ENCODE peak calls at places on chromosome 1, in six cellular contexts. M, F, Q, T, S and J are unnamed samples. For H3K4me1, the result is how much of the 10 kb centered on the place peaks cover.

GRCh38 chr1:241451981-241452380 is 67.6 kb downstream of the FH start:
- DNase-seq in T (no peak), F (no peak), S (no peak), Q (no peak), M (no peak), J (no peak)

GRCh38 chr1:182764029-182764768 is 25.4 kb upstream of the NPL start:
- DNase-seq in T (no peak), Q (no peak), F (no peak), M (no peak), S (no peak), J (no peak)

GRCh38 chr1:47147047-47147785 is 10.0 kb downstream of the CYP4A22 start:
- DNase-seq in F (no peak), M (no peak), T (no peak), Q (peak), S (no peak), J (no peak)

GRCh38 chr1:210233216-210233494 is 559 bp downstream of the SERTAD4 start:
- DNase-seq in F (peak), T (peak), Q (peak), S (no peak), M (no peak), J (no peak)

GRCh38 chr1:183841950-183842816 is 37.3 kb downstream of the RGL1 start:
- DNase-seq in Q (peak), M (no peak), S (no peak), T (no peak), F (peak), J (peak)

GRCh38 chr1:201610806-201611205 is 71.9 kb downstream of the NAV1 start:
- DNase-seq in S (no peak), F (no peak), Q (no peak), M (no peak), T (no peak), J (no peak)

GRCh38 chr1:167713330-167714081 is 8.3 kb upstream of the MPZL1 start:
- DNase-seq in M (peak), S (no peak), Q (peak), F (no peak), T (peak), J (no peak)

GRCh38 chr1:244730153-244730933 is 77.4 kb downstream of the DESI2 start:
- DNase-seq in M (peak), S (no peak), T (peak), Q (peak), F (peak), J (peak)

GRCh38 chr1:10658396-10659066 is 137.9 kb downstream of the CASZ1 start:
- DNase-seq in M (no peak), S (no peak), Q (no peak), T (no peak), F (no peak), J (no peak)

GRCh38 chr1:41366428-41367101 is 5.3 kb downstream of the FOXO6 start:
- DNase-seq in T (peak), S (no peak), Q (peak), M (peak), F (no peak), J (peak)

GRCh38 chr1:11729498-11730428 is 6.2 kb upstream of the AGTRAP start:
- DNase-seq in F (no peak), Q (no peak), S (no peak), M (no peak), T (peak), J (no peak)

GRCh38 chr1:97571760-97572159 is 349.1 kb downstream of the DPYD start:
- DNase-seq in S (no peak), Q (no peak), T (no peak), F (no peak), M (no peak), J (no peak)

GRCh38 chr1:59730759-59731478 is 83.8 kb upstream of the HOOK1 start:
- DNase-seq in M (peak), F (peak), S (peak), T (peak), Q (no peak), J (peak)

GRCh38 chr1:150619576-150620509 is 9.6 kb downstream of the ENSA start:
- DNase-seq in T (peak), M (no peak), S (peak), F (peak), Q (no peak), J (peak)

GRCh38 chr1:203512830-203513578 is 19.1 kb downstream of the OPTC start:
- DNase-seq in F (peak), M (peak), S (peak), T (no peak), Q (no peak), J (no peak)

GRCh38 chr1:20462397-20462796 is 23.6 kb downstream of the CAMK2N1 start:
- DNase-seq in T (no peak), M (no peak), F (no peak), Q (no peak), S (no peak), J (no peak)

GRCh38 chr1:56541408-56541807 is 38.0 kb downstream of the PLPP3 start:
- DNase-seq in M (no peak), S (no peak), Q (no peak), T (no peak), F (peak), J (no peak)

GRCh38 chr1:234599617-234600417 is 10.2 kb downstream of the IRF2BP2 start:
- DNase-seq in M (peak), Q (peak), F (peak), T (peak), S (peak), J (peak)

GRCh38 chr1:143736562-143736961 is 235.2 kb downstream of the FAM72C start:
- DNase-seq in F (no peak), S (no peak), Q (no peak), M (no peak), T (no peak), J (no peak)
- H3K4me3 ChIP-seq in F (no peak), S (no peak), Q (peak), M (no peak), T (no peak), J (no peak)

GRCh38 chr1:15835205-15835740 is 12.2 kb upstream of the SPEN start:
- DNase-seq in M (no peak), Q (no peak), S (no peak), F (no peak), T (no peak), J (peak)

GRCh38 chr1:15835741-15836510 is 11.6 kb upstream of the SPEN start:
- DNase-seq in F (peak), Q (peak), T (peak), S (peak), M (peak), J (peak)

GRCh38 chr1:15836772-15837669 is 10.5 kb upstream of the SPEN start:
- DNase-seq in F (no peak), Q (no peak), S (no peak), M (peak), T (peak), J (peak)

GRCh38 chr1:15837931-15838330 is 9.6 kb upstream of the SPEN start:
- DNase-seq in F (no peak), Q (no peak), T (no peak), S (no peak), M (no peak), J (no peak)

DNA sequence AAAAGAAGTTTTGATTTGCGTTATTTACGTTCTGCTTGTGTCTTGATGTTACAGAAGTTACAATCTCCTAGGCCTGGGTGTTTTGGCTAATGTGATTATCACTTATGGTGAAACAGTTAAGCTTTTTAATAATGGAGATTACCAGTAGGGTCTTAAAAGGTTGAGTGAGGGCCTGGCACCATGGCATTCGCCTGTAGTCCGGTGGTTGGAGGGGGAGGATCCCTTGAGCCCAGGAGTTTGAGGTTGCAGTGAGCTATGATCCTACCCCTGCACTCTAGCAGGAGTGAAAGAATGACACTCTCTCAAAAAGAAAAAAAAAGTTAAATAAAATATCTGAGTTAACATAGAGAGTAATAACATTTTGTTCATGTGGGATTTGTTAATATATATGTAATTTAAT is 8.8 kb upstream of the SPEN start:
- DNase-seq in F (no peak), T (no peak), S (no peak), Q (no peak), M (no peak), J (no peak)
- H3K4me1 ChIP-seq in F (under half), T (under half), S (under half), Q (under half), M (under half), J (under half)

GRCh38 chr1:214570442-214570841 is 19.0 kb upstream of the PTPN14 start:
- DNase-seq in M (no peak), T (no peak), F (peak), S (peak), Q (no peak), J (no peak)

GRCh38 chr1:214571281-214571680 is 19.9 kb upstream of the PTPN14 start:
- DNase-seq in M (no peak), S (no peak), T (no peak), F (no peak), Q (no peak), J (no peak)

GRCh38 chr1:214569357-214570004 is 18.1 kb upstream of the PTPN14 start:
- DNase-seq in S (no peak), T (no peak), Q (no peak), F (peak), M (no peak), J (no peak)

GRCh38 chr1:214574598-214575411 is 23.4 kb upstream of the PTPN14 start:
- DNase-seq in S (peak), T (no peak), F (peak), Q (no peak), M (no peak), J (no peak)

GRCh38 chr1:214573386-214574358 is 22.3 kb upstream of the PTPN14 start:
- DNase-seq in F (no peak), T (no peak), Q (no peak), M (no peak), S (peak), J (no peak)
- H3K27ac ChIP-seq in F (no peak), T (no peak), Q (no peak), M (peak), S (peak), J (no peak)

DNA sequence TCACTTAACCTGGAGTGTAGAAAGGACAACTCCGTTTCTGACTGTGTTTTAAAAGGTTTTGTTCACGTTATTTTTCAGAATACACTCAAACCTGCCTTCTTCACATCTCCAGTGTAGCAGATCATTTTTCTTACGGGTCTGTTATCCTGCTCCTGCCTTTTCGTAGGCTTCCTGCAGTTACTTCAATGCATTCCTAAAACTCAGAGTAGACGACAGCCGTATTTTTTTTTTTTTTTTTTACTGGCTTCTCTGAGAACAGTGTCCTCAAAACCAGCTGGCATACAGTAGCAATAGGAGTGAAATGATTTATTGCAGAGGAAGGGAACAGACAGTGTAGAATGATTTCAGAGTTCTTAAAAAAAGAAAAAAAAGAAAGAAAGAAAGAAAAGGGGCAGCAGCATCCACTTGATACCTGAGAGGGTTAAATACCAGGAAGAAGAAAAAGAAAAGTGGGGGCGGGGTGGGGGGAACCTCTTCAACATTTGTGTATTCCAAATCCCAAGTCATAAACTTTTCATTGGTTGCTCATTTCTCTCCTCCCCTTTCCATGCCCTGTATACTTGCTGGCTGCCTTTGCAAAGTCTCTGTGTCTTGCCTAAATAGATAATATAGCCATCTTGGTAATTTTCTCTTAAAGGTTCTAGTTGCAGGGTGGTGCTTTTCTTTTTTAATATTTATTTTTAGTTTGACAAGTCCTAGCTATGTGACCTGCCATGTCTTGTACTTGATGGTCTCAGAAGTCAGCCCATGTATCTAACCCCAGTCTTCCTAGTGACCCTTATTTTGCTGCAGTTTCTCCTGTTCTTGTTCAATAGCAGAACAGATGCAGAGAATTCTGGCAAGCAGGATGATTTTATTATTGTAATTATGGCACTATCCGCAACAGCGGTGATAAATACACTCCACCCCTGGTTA is 2.8 kb downstream of the TGFB2 start:
- DNase-seq in Q (peak), T (peak), F (peak), M (no peak), S (peak), J (no peak)
- H3K4me3 ChIP-seq in Q (peak), T (no peak), F (peak), M (peak), S (peak), J (no peak)